ENCODE peak calls at places on chromosome 2, in seven cellular contexts. N, K, S, J, X, Q and I are unnamed samples.
A peak's percentile ranks its signal among the peaks of the same experiment; 100 is the strongest.

GRCh38 chr2:165573534-165574461 is 104.3 kb downstream of the CSRNP3 start:
- DNase-seq in K (peak; percentile 60), S (no peak), X (peak; percentile 93), J (no peak), Q (peak; percentile 89), N (peak; percentile 54), I (peak; percentile 13)

GRCh38 chr2:221254281-221254680 is 317.8 kb downstream of the EPHA4 start:
- DNase-seq in J (no peak), K (no peak), Q (no peak), X (no peak), N (no peak), S (no peak), I (no peak)

GRCh38 chr2:23513881-23514793 is 129.2 kb downstream of the KLHL29 start:
- DNase-seq in N (no peak), S (no peak), X (no peak), J (no peak), K (no peak), Q (no peak), I (peak; percentile 11)

GRCh38 chr2:177393381-177393780 is 808 bp downstream of the AGPS start:
- DNase-seq in Q (no peak), X (peak; percentile 10), K (no peak), N (no peak), S (peak; percentile 13), J (peak; percentile 32), I (no peak)

GRCh38 chr2:160917850-160918249 is 242.4 kb upstream of the TANK start:
- DNase-seq in K (no peak), X (no peak), S (no peak), J (no peak), Q (no peak), N (no peak), I (no peak)

GRCh38 chr2:227222292-227222691 is 57.9 kb downstream of the COL4A3 start:
- DNase-seq in S (no peak), X (no peak), N (no peak), Q (no peak), K (no peak), J (no peak), I (no peak)

GRCh38 chr2:96608459-96609455 is 29.4 kb downstream of the KANSL3 start:
- DNase-seq in Q (no peak), N (no peak), J (no peak), S (peak; percentile 28), X (no peak), K (no peak), I (no peak)

GRCh38 chr2:9639000-9639602 is 8.3 kb upstream of the YWHAQ start:
- DNase-seq in J (no peak), Q (no peak), X (no peak), N (no peak), K (no peak), S (no peak), I (no peak)

GRCh38 chr2:109376115-109376514 is 237.7 kb downstream of the SEPTIN10 start:
- DNase-seq in K (no peak), J (no peak), S (peak; percentile 61), Q (no peak), N (peak; percentile 6), X (no peak), I (no peak)

GRCh38 chr2:20723543-20723942 is 56.6 kb downstream of the GDF7 start:
- DNase-seq in J (no peak), S (peak; percentile 25), N (no peak), Q (no peak), X (no peak), K (no peak), I (no peak)

GRCh38 chr2:163665817-163666216 is 70.0 kb downstream of the FIGN start:
- DNase-seq in K (no peak), X (no peak), J (no peak), N (no peak), S (no peak), Q (no peak), I (no peak)

GRCh38 chr2:202780514-202781021 is 91.0 kb downstream of the ICA1L start:
- DNase-seq in X (no peak), S (peak; percentile 11), J (no peak), Q (no peak), K (no peak), N (no peak), I (no peak)

GRCh38 chr2:127619901-127620705 is 25.9 kb upstream of the GPR17 start:
- DNase-seq in X (no peak), Q (no peak), J (peak; percentile 17), N (no peak), K (no peak), S (no peak), I (no peak)

GRCh38 chr2:72579595-72580180 is 246.1 kb downstream of the EXOC6B start:
- DNase-seq in S (peak; percentile 41), N (no peak), X (peak; percentile 44), Q (peak; percentile 51), J (no peak), K (no peak), I (peak; percentile 24)

GRCh38 chr2:218883491-218884490 is 3.1 kb downstream of the WNT10A start:
- DNase-seq in Q (no peak), K (no peak), X (no peak), N (no peak), J (no peak), S (peak; percentile 72), I (no peak)

GRCh38 chr2:143803936-143804335 is 674.7 kb downstream of the ARHGAP15 start:
- DNase-seq in S (no peak), J (no peak), N (no peak), X (no peak), K (no peak), Q (no peak), I (no peak)

GRCh38 chr2:136319227-136319626 is 201.3 kb upstream of the CXCR4 start:
- DNase-seq in J (no peak), N (no peak), X (no peak), K (no peak), Q (no peak), S (no peak), I (no peak)

GRCh38 chr2:66555511-66556324 is 120.8 kb downstream of the MEIS1 start:
- DNase-seq in Q (peak; percentile 56), K (no peak), X (peak; percentile 38), S (peak; percentile 56), J (no peak), N (peak; percentile 16), I (no peak)

GRCh38 chr2:169038338-169038757 is 7.2 kb upstream of the ABCB11 start:
- DNase-seq in Q (no peak), S (no peak), N (no peak), X (no peak), J (no peak), K (no peak), I (no peak)

GRCh38 chr2:165469417-165469816 is at the start of gene CSRNP3:
- DNase-seq in K (peak; percentile 55), Q (peak; percentile 94), J (no peak), N (peak; percentile 66), X (peak; percentile 97), S (peak; percentile 79), I (peak; percentile 84)